ENCODE peak calls at places on chromosome 15, in nine cellular contexts. J is Peyer's patch; U is fibroblast of the aortic adventitia; D is activated T-helper 1 cell treated with anti-CD3 and anti-CD28 coated beads, Interleukin-12 subunit alpha, Interleukin-12 subunit beta, Interleukin-2, Interleukin-4 antibody, amounts not matched to agents 30 ng/mL and 10 ng/mL and 1 ng/mL, durations not matched to agents 14 hours and 24 hours and 36 hours; K is A549; B is GM12891; F is astrocyte of the spinal cord; Z is OCI-LY7; V is substantia nigra. Y is an unnamed sample.

GRCh38 chr15:90871716-90872480 is 3.5 kb downstream of the FURIN start:
- DNase-seq in V (no peak), Z (no peak), U (no peak), F (no peak), K (no peak), D (no peak), B (no peak), J (no peak), Y (no peak)

GRCh38 chr15:96585634-96586386 is 255.3 kb downstream of the NR2F2 start:
- DNase-seq in Z (no peak), K (no peak), B (no peak), D (no peak), F (peak; percentile 5), U (peak; percentile 14), J (no peak), V (no peak), Y (no peak)

GRCh38 chr15:43316969-43317346 is 13.4 kb downstream of the LCMT2 start:
- DNase-seq in V (no peak), J (no peak), K (no peak), F (no peak), D (no peak), Z (no peak), B (no peak), U (no peak), Y (no peak)

GRCh38 chr15:28123408-28124023 is 24.4 kb upstream of the OCA2 start:
- DNase-seq in U (peak; percentile 64), V (peak; percentile 62), D (peak; percentile 25), Z (peak; percentile 60), J (peak; percentile 58), F (peak; percentile 79), K (peak; percentile 83), B (peak; percentile 64), Y (no peak)

GRCh38 chr15:52340093-52340492 is 44.5 kb upstream of the MYO5C start:
- DNase-seq in J (no peak), B (no peak), D (no peak), U (no peak), K (no peak), Z (no peak), V (no peak), F (no peak), Y (no peak)

GRCh38 chr15:75695206-75695605 is 17.4 kb downstream of the CSPG4 start:
- DNase-seq in U (no peak), B (no peak), F (no peak), Z (peak; percentile 58), K (no peak), J (no peak), V (peak; percentile 23), D (no peak), Y (no peak)

GRCh38 chr15:81280696-81281095 is 43.2 kb downstream of the STARD5 start:
- DNase-seq in U (no peak), V (no peak), D (no peak), J (peak; percentile 15), K (no peak), Z (no peak), B (no peak), F (no peak), Y (no peak)

GRCh38 chr15:62085740-62086139 is 19.0 kb downstream of the C2CD4A start:
- DNase-seq in U (no peak), V (no peak), F (no peak), B (no peak), Z (no peak), J (no peak), D (no peak), K (no peak), Y (no peak)

GRCh38 chr15:85927936-85928537 is 133.3 kb upstream of the KLHL25 start:
- DNase-seq in U (no peak), D (no peak), B (no peak), V (no peak), Z (no peak), J (no peak), K (no peak), F (no peak), Y (no peak)

GRCh38 chr15:31238906-31239305 is 87.7 kb upstream of the KLF13 start:
- DNase-seq in J (no peak), U (no peak), D (no peak), V (no peak), Z (peak; percentile 1), F (no peak), B (no peak), K (no peak), Y (no peak)

GRCh38 chr15:101773496-101774100 is 29.7 kb upstream of the OR4F6 start:
- DNase-seq in F (no peak), J (no peak), U (no peak), K (no peak), V (no peak), D (no peak), B (no peak), Z (peak; percentile 11), Y (no peak)

GRCh38 chr15:63708141-63708772 is 111.1 kb downstream of the FBXL22 start:
- DNase-seq in K (no peak), Z (peak; percentile 2), V (no peak), B (no peak), F (peak; percentile 27), U (peak; percentile 64), D (no peak), J (no peak), Y (no peak)

GRCh38 chr15:45539680-45540079 is 17.1 kb upstream of the SLC30A4 start:
- DNase-seq in V (no peak), D (no peak), B (no peak), Z (no peak), J (no peak), K (no peak), F (no peak), U (no peak), Y (no peak)

GRCh38 chr15:75201609-75202250 is at the start of gene C15orf39:
- DNase-seq in U (peak; percentile 68), J (peak; percentile 68), D (peak; percentile 74), V (peak; percentile 78), Z (peak; percentile 87), B (peak; percentile 78), F (peak; percentile 61), K (peak; percentile 92), Y (no peak)

GRCh38 chr15:59313703-59314332 is 58.9 kb downstream of the MYO1E start:
- DNase-seq in F (peak; percentile 73), V (peak; percentile 13), U (peak; percentile 71), B (no peak), J (peak; percentile 35), Z (no peak), K (peak; percentile 67), D (no peak), Y (no peak)

GRCh38 chr15:85741021-85741421 is 53.7 kb downstream of the KLHL25 start:
- DNase-seq in K (no peak), U (no peak), D (no peak), V (no peak), J (no peak), B (no peak), Z (no peak), F (no peak), Y (no peak)

GRCh38 chr15:52144656-52145055 is 32.1 kb upstream of the BCL2L10 start:
- DNase-seq in V (no peak), U (peak; percentile 16), J (no peak), F (peak; percentile 71), K (no peak), D (no peak), B (no peak), Z (no peak), Y (no peak)

GRCh38 chr15:58329781-58330467 is 101.9 kb upstream of the LIPC start:
- DNase-seq in U (no peak), V (no peak), B (no peak), J (no peak), D (no peak), F (no peak), Z (no peak), K (no peak), Y (no peak)

GRCh38 chr15:79091204-79091867 is 756 bp upstream of the RASGRF1 start:
- DNase-seq in Z (no peak), J (peak; percentile 15), D (no peak), K (peak; percentile 47), V (peak; percentile 27), U (no peak), B (peak; percentile 35), F (peak; percentile 5), Y (no peak)

GRCh38 chr15:62896380-62896866 is 146.1 kb upstream of the TPM1 start:
- DNase-seq in B (no peak), U (no peak), J (no peak), Z (no peak), V (no peak), F (no peak), D (no peak), K (peak; percentile 82), Y (no peak)

GRCh38 chr15:68492855-68493254 is 60.9 kb upstream of the ITGA11 start:
- DNase-seq in F (peak; percentile 80), U (peak; percentile 84), B (no peak), Z (no peak), D (no peak), J (no peak), K (no peak), V (no peak), Y (no peak)

GRCh38 chr15:86139828-86140227 is 60.2 kb downstream of the AGBL1 start:
- DNase-seq in F (no peak), Z (peak; percentile 37), V (no peak), B (no peak), J (no peak), K (peak; percentile 11), D (no peak), U (no peak), Y (no peak)

GRCh38 chr15:66760358-66760967 is 58.4 kb downstream of the SMAD6 start:
- DNase-seq in Z (no peak), D (no peak), J (no peak), V (no peak), K (no peak), U (no peak), B (no peak), F (no peak), Y (no peak)

GRCh38 chr15:34869110-34869509 is 73.8 kb upstream of the ACTC1 start:
- DNase-seq in J (no peak), F (no peak), K (no peak), D (no peak), Z (no peak), V (no peak), B (no peak), U (no peak), Y (no peak)

GRCh38 chr15:40873625-40874561 is at the start of gene RHOV:
- DNase-seq in D (peak; percentile 58), F (peak; percentile 35), U (no peak), Z (peak; percentile 72), J (peak; percentile 78), B (peak; percentile 71), V (no peak), K (peak; percentile 76), Y (no peak)

GRCh38 chr15:49606594-49606993 is 14.0 kb downstream of the FAM227B start:
- DNase-seq in K (no peak), V (no peak), D (no peak), J (no peak), U (no peak), B (no peak), Z (no peak), F (no peak), Y (no peak)

GRCh38 chr15:80710635-80711553 is 15.8 kb downstream of the ABHD17C start:
- DNase-seq in B (no peak), V (no peak), F (peak; percentile 13), D (peak; percentile 34), Z (no peak), J (no peak), U (no peak), K (no peak), Y (no peak)

GRCh38 chr15:79475312-79475711 is 43.2 kb downstream of the MINAR1 start:
- DNase-seq in U (peak; percentile 46), F (peak; percentile 36), D (no peak), B (no peak), K (no peak), Z (no peak), V (no peak), J (no peak), Y (peak; percentile 19)

GRCh38 chr15:68434021-68434420 is 2.1 kb upstream of the ITGA11 start:
- DNase-seq in Z (no peak), V (no peak), B (no peak), F (no peak), D (no peak), U (no peak), J (no peak), K (no peak), Y (no peak)

GRCh38 chr15:69758291-69758771 is 305.7 kb downstream of the RPLP1 start:
- DNase-seq in J (no peak), D (no peak), B (no peak), Z (no peak), F (peak; percentile 62), V (no peak), U (peak; percentile 63), K (no peak), Y (no peak)

GRCh38 chr15:62742409-62743171 is 300.0 kb upstream of the TPM1 start:
- DNase-seq in U (peak; percentile 98), D (no peak), B (peak; percentile 32), K (peak; percentile 70), F (peak; percentile 73), Z (peak; percentile 55), V (peak; percentile 25), J (peak; percentile 35), Y (peak; percentile 68)